ENCODE peak calls at places on chromosomes 3 and 15, in seven cellular contexts. F is mesenchymal stem cell, Q is H9, A is trophoblast cell, B is IMR-90, K is mesendoderm, G is H1. D is an unnamed sample.

GRCh38 chr3:197942956-197943556 is 6.9 kb upstream of the RPL35A start:
- DNase-seq in F (peak), Q (no peak), A (peak), B (peak), K (peak), G (no peak), D (no peak)

GRCh38 chr3:126256256-126256655 is 75.9 kb upstream of the ALDH1L1 start:
- DNase-seq in F (no peak), Q (no peak), A (no peak), B (peak), K (no peak), G (no peak), D (no peak)

GRCh38 chr15:63244976-63245645 is 32.3 kb upstream of the APH1B start:
- DNase-seq in F (no peak), Q (no peak), A (peak), B (no peak), K (no peak), G (no peak), D (no peak)

GRCh38 chr15:32671339-32672325 is 30.1 kb downstream of the SCG5 start:
- DNase-seq in F (no peak), Q (no peak), A (no peak), B (no peak), K (no peak), G (no peak), D (no peak)

GRCh38 chr3:24773798-24774197 is 279.1 kb upstream of the THRB start:
- DNase-seq in F (peak), Q (peak), A (peak), B (peak), K (peak), G (peak), D (peak)

GRCh38 chr15:64430000-64430735 is 30.2 kb upstream of the ZNF609 start:
- DNase-seq in F (peak), Q (peak), A (no peak), B (peak), K (peak), G (peak), D (peak)

GRCh38 chr3:124497487-124497886 is 232.8 kb upstream of the UMPS start:
- DNase-seq in F (no peak), Q (no peak), A (no peak), B (no peak), K (no peak), G (no peak), D (no peak)

GRCh38 chr3:44962606-44963393 is 13.2 kb downstream of the ZDHHC3 start:
- DNase-seq in F (peak), Q (no peak), A (peak), B (peak), K (no peak), G (no peak), D (no peak)

GRCh38 chr3:119175869-119176756 is 2.7 kb downstream of the UPK1B start:
- DNase-seq in F (no peak), Q (no peak), A (peak), B (peak), K (no peak), G (no peak), D (no peak)

GRCh38 chr3:65412591-65412990 is 626.1 kb downstream of the MAGI1 start:
- DNase-seq in F (peak), Q (no peak), A (no peak), B (no peak), K (peak), G (no peak), D (no peak)

GRCh38 chr3:83842511-83842910 is 1116.3 kb upstream of the CADM2 start:
- DNase-seq in F (no peak), Q (no peak), A (no peak), B (no peak), K (no peak), G (no peak), D (no peak)

GRCh38 chr3:81998139-81998755 is 236.8 kb upstream of the GBE1 start:
- DNase-seq in F (peak), Q (no peak), A (no peak), B (peak), K (no peak), G (no peak), D (no peak)

GRCh38 chr3:46609074-46609735 is 3.1 kb upstream of the FAM240A start:
- DNase-seq in F (no peak), Q (no peak), A (no peak), B (no peak), K (peak), G (no peak), D (no peak)

GRCh38 chr3:53775834-53776251 is 70.4 kb downstream of the CHDH start:
- DNase-seq in F (no peak), Q (no peak), A (peak), B (no peak), K (no peak), G (no peak), D (no peak)

GRCh38 chr15:38028869-38029268 is 94.4 kb downstream of the TMCO5A start:
- DNase-seq in F (no peak), Q (no peak), A (no peak), B (peak), K (no peak), G (no peak), D (no peak)

GRCh38 chr3:53162672-53163458 is 1.9 kb downstream of the PRKCD start:
- DNase-seq in F (peak), Q (no peak), A (no peak), B (no peak), K (peak), G (no peak), D (no peak)

GRCh38 chr15:63593705-63594671 is 3.2 kb upstream of the FBXL22 start:
- DNase-seq in F (no peak), Q (no peak), A (no peak), B (no peak), K (no peak), G (no peak), D (no peak)

GRCh38 chr15:32716216-32716959 is 1.4 kb upstream of the GREM1 start:
- DNase-seq in F (no peak), Q (no peak), A (no peak), B (no peak), K (peak), G (no peak), D (no peak)

GRCh38 chr3:57530071-57530608 is 14.0 kb downstream of the DNAH12 start:
- DNase-seq in F (no peak), Q (no peak), A (no peak), B (no peak), K (no peak), G (no peak), D (no peak)

GRCh38 chr15:31311735-31312134 is 14.9 kb upstream of the KLF13 start:
- DNase-seq in F (no peak), Q (peak), A (no peak), B (no peak), K (no peak), G (no peak), D (no peak)

GRCh38 chr15:71568226-71568625 is 242.1 kb upstream of the NR2E3 start:
- DNase-seq in F (no peak), Q (no peak), A (no peak), B (no peak), K (no peak), G (no peak), D (no peak)

GRCh38 chr15:43550527-43551363 is 33.3 kb downstream of the MAP1A start:
- DNase-seq in F (no peak), Q (no peak), A (no peak), B (peak), K (no peak), G (no peak), D (no peak)

GRCh38 chr15:29593086-29593485 is 229.2 kb downstream of the TJP1 start:
- DNase-seq in F (no peak), Q (no peak), A (no peak), B (no peak), K (no peak), G (no peak), D (no peak)

GRCh38 chr15:29596266-29596665 is 226.0 kb downstream of the TJP1 start:
- DNase-seq in F (peak), Q (no peak), A (peak), B (peak), K (no peak), G (no peak), D (no peak)

GRCh38 chr15:29589975-29590374 is 232.3 kb downstream of the TJP1 start:
- DNase-seq in F (no peak), Q (no peak), A (no peak), B (no peak), K (no peak), G (no peak), D (no peak)

GRCh38 chr15:29593629-29594028 is 228.6 kb downstream of the TJP1 start:
- DNase-seq in F (no peak), Q (no peak), A (no peak), B (no peak), K (no peak), G (no peak), D (no peak)
- H3K18ac ChIP-seq in F (no peak), Q (no peak), A (no peak), B (no peak), K (no peak), G (no peak), D (no peak)

GRCh38 chr3:38271552-38271951 is 5.9 kb downstream of the SLC22A13 start:
- DNase-seq in F (no peak), Q (no peak), A (no peak), B (no peak), K (peak), G (no peak), D (no peak)
- H3K18ac ChIP-seq in F (no peak), Q (no peak), A (no peak), B (no peak), K (no peak), G (no peak), D (no peak)

GRCh38 chr15:69094124-69095030 is 66.1 kb upstream of the GLCE start:
- DNase-seq in F (peak), Q (no peak), A (no peak), B (no peak), K (no peak), G (no peak), D (no peak)
- H3K18ac ChIP-seq in F (no peak), Q (no peak), A (no peak), B (no peak), K (no peak), G (peak), D (no peak)

GRCh38 chr3:191648787-191649186 is 187.8 kb downstream of the PYDC2 start:
- DNase-seq in F (no peak), Q (no peak), A (no peak), B (no peak), K (no peak), G (no peak), D (no peak)

GRCh38 chr3:191646242-191646641 is 185.3 kb downstream of the PYDC2 start:
- DNase-seq in F (no peak), Q (no peak), A (no peak), B (no peak), K (no peak), G (no peak), D (no peak)

GRCh38 chr3:191644291-191644690 is 183.3 kb downstream of the PYDC2 start:
- DNase-seq in F (no peak), Q (no peak), A (no peak), B (no peak), K (no peak), G (no peak), D (no peak)

DNA sequence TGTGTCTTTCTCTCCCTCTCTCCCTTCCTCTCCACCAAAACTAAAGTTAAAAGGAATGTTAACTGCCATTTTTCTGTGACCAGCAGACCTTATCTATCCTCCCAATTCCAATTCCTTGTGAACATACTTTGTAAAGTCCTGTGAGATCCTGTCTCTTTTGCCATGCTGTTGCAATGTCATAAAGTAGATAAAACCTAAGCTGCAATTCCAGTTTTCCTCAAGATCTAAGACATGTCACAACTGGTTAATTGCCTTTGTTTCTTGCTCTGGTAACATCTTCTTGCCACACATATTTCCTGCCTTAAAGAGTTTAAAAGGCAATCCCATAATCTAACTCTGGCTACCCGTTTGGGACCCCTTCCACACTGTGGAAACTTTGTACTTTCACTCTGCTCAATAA is 188.7 kb downstream of the PYDC2 start:
- DNase-seq in F (no peak), Q (no peak), A (peak), B (no peak), K (no peak), G (no peak), D (no peak)
- H3K18ac ChIP-seq in F (no peak), Q (no peak), A (no peak), B (no peak), K (no peak), G (no peak), D (no peak)